ENCODE peak calls at places on chromosomes 12 and 14, in four cellular contexts. Q is HCT116, I is cardiac fibroblast, O is heart left ventricle. X is an unnamed sample.

GRCh38 chr14:73713206-73713803 is 879 bp downstream of the PNMA1 start:
- DNase-seq in Q (no peak), I (peak), O (no peak), X (no peak)

GRCh38 chr14:39762576-39763401 is 330.6 kb upstream of the FBXO33 start:
- DNase-seq in Q (no peak), I (no peak), O (no peak), X (no peak)

GRCh38 chr12:77062846-77063461 is 2.4 kb downstream of the E2F7 start:
- DNase-seq in Q (no peak), I (peak), O (peak), X (no peak)

GRCh38 chr14:105411017-105411941 is 8.3 kb upstream of the MTA1 start:
- DNase-seq in Q (no peak), I (peak), O (no peak), X (peak)

GRCh38 chr12:116497051-116497529 is 62.1 kb upstream of the MAP1LC3B2 start:
- DNase-seq in Q (peak), I (no peak), O (no peak), X (no peak)

GRCh38 chr14:60151715-60152114 is 13.5 kb downstream of the DHRS7 start:
- DNase-seq in Q (no peak), I (peak), O (peak), X (peak)

GRCh38 chr12:69055706-69056105 is 122.7 kb upstream of the CPM start:
- DNase-seq in Q (no peak), I (no peak), O (no peak), X (no peak)

GRCh38 chr12:50057000-50057841 is at the start of gene ASIC1:
- DNase-seq in Q (peak), I (peak), O (peak), X (peak)

GRCh38 chr12:77131977-77132490 is 66.7 kb upstream of the E2F7 start:
- DNase-seq in Q (no peak), I (no peak), O (no peak), X (no peak)

GRCh38 chr12:52860102-52860838 is 11.5 kb upstream of the KRT78 start:
- DNase-seq in Q (no peak), I (peak), O (no peak), X (peak)

GRCh38 chr14:105830171-105830570 is 303.8 kb downstream of the TMEM121 start:
- DNase-seq in Q (no peak), I (no peak), O (no peak), X (no peak)

GRCh38 chr12:122363782-122364181 is 58.7 kb downstream of the CLIP1 start:
- DNase-seq in Q (no peak), I (peak), O (no peak), X (peak)

GRCh38 chr12:5648692-5649338 is 216.9 kb downstream of the NTF3 start:
- DNase-seq in Q (peak), I (no peak), O (no peak), X (peak)

GRCh38 chr12:57170408-57170807 is 23.0 kb upstream of the LRP1-AS start:
- DNase-seq in Q (no peak), I (no peak), O (no peak), X (no peak)

DNA sequence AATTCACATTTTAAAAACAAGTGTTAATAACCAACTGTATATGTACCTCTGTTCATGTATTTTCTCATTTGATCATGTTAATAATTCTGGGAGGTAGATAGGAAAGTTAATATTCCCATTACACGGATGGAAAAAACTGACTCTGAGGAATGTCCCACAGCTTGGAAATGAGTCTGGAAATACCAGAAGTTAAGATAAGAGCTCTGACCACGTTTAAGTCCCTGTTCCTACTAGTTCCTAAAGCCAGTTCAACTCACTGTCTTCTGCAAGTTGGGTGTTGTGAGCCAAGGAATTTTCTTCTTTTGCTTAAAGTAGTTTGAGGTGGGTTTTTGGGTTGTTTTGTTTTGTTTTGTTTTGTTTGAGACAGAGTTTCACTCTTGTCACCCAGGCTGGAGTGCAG is 104.5 kb downstream of the TMEM30B start:
- DNase-seq in Q (no peak), I (peak), O (no peak), X (no peak)
- H3K4me3 ChIP-seq in Q (no peak), I (no peak), O (no peak), X (no peak)

GRCh38 chr12:105335856-105336255 is 5.4 kb downstream of the C12orf75 start:
- DNase-seq in Q (no peak), I (no peak), O (no peak), X (no peak)
- TF ChIP-seq CTCF in Q (no peak), I (no peak), O (no peak), X (no peak)

GRCh38 chr14:52313493-52313881 is 625 bp upstream of the PTGER2 start:
- DNase-seq in Q (no peak), I (no peak), O (no peak), X (peak)
- H3K4me3 ChIP-seq in Q (peak), I (peak), O (peak), X (peak)

GRCh38 chr14:23093526-23093925 is 1.4 kb downstream of the ACIN1 start:
- DNase-seq in Q (no peak), I (no peak), O (no peak), X (no peak)

GRCh38 chr14:23093104-23093503 is 1.8 kb downstream of the ACIN1 start:
- DNase-seq in Q (no peak), I (no peak), O (no peak), X (no peak)

GRCh38 chr14:23095196-23096108 is at the start of gene C14orf119:
- DNase-seq in Q (peak), I (peak), O (peak), X (peak)

GRCh38 chr14:23094666-23095195 is at the start of gene ACIN1:
- DNase-seq in Q (peak), I (peak), O (peak), X (peak)

DNA sequence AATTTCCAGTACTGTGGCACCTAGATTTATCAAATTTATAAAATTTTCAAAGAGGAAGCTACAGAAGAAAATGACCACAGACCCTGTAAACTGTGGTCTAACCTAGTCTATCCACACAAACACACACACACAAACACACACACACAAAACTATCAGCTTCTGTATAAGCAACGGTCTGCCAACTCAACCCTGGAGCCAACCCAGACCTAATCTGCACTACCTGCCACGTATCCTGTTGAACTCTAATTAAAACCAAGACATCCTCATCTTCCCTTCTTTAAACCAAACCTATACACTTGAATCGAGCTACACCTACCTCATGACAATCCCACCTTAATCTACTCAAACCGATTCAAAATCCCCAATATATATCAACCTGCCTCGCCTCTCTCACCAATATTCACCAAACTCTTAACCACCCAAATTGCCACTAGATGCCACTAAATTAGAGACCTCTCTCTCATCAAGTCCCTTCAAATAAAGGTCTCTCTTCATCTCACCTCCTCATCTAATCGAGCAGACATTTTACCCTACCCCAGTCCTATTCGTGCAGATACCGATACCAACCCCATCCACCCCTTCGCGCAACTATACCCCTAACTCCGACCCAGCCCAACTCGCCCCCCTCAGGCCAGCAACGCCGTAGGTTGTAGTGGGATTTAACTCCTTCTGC is 807 bp downstream of the ACIN1 start:
- DNase-seq in Q (no peak), I (peak), O (no peak), X (no peak)
- TF ChIP-seq CTCF in Q (peak), I (peak), O (no peak), X (peak)

GRCh38 chr12:8948711-8949524 is 527 bp downstream of the M6PR start:
- DNase-seq in Q (no peak), I (peak), O (no peak), X (peak)
- H3K4me3 ChIP-seq in Q (peak), I (peak), O (peak), X (peak)

GRCh38 chr14:85090681-85091080 is 439.3 kb upstream of the FLRT2 start:
- DNase-seq in Q (no peak), I (peak), O (no peak), X (peak)
- TF ChIP-seq CTCF in Q (no peak), I (no peak), O (no peak), X (no peak)

GRCh38 chr14:96745500-96746051 is 51.6 kb upstream of the VRK1 start:
- DNase-seq in Q (no peak), I (peak), O (no peak), X (no peak)
- H3K4me3 ChIP-seq in Q (no peak), I (no peak), O (no peak), X (no peak)

GRCh38 chr14:43535231-43535838 is 971.7 kb downstream of the FSCB start:
- DNase-seq in Q (no peak), I (no peak), O (no peak), X (no peak)

GRCh38 chr14:43541356-43541755 is 965.7 kb downstream of the FSCB start:
- DNase-seq in Q (no peak), I (no peak), O (no peak), X (no peak)

GRCh38 chr14:43540948-43541347 is 966.1 kb downstream of the FSCB start:
- DNase-seq in Q (no peak), I (no peak), O (no peak), X (no peak)

GRCh38 chr14:43539210-43539609 is 967.9 kb downstream of the FSCB start:
- DNase-seq in Q (peak), I (peak), O (no peak), X (no peak)
- TF ChIP-seq CTCF in Q (no peak), I (peak), O (no peak), X (no peak)

GRCh38 chr12:12506541-12506940 is 56.1 kb downstream of the DUSP16 start:
- DNase-seq in Q (no peak), I (peak), O (peak), X (peak)
- H3K4me3 ChIP-seq in Q (no peak), I (no peak), O (peak), X (peak)